ENCODE peak calls at places on chromosomes 2 and 18, in four cellular contexts. B is cardiac muscle cell, H is DND-41, C is pancreas. P is an unnamed sample.
A peak's percentile ranks its signal among the peaks of the same experiment; 100 is the strongest.

GRCh38 chr2:218882463-218882821 is 1.8 kb downstream of the WNT10A start:
- DNase-seq in B (no peak), C (no peak), H (no peak), P (no peak)

GRCh38 chr18:10247402-10248117 is 206.9 kb upstream of the APCDD1 start:
- DNase-seq in C (no peak), H (no peak), B (peak; percentile 65), P (no peak)

GRCh38 chr18:43883886-43884285 is 606.6 kb upstream of the SYT4 start:
- DNase-seq in B (no peak), H (no peak), C (no peak), P (no peak)

GRCh38 chr2:58448065-58448507 is 207.0 kb upstream of the FANCL start:
- DNase-seq in B (peak; percentile 81), H (peak; percentile 61), C (no peak), P (peak; percentile 22)

GRCh38 chr2:75199428-75200011 is at the start of gene TACR1:
- DNase-seq in H (no peak), B (peak; percentile 82), C (peak; percentile 90), P (peak; percentile 35)

GRCh38 chr2:174648896-174649295 is 51.3 kb upstream of the WIPF1 start:
- DNase-seq in B (no peak), H (no peak), C (no peak), P (no peak)

GRCh38 chr2:172457606-172458005 is 30.2 kb downstream of the ITGA6 start:
- DNase-seq in H (peak; percentile 57), C (no peak), B (no peak), P (no peak)

GRCh38 chr2:241412144-241412543 is 56.1 kb downstream of the FARP2 start:
- DNase-seq in H (no peak), C (no peak), B (peak; percentile 91), P (peak; percentile 45)

GRCh38 chr18:31093880-31094279 is 8.3 kb downstream of the DSC2 start:
- DNase-seq in B (no peak), C (no peak), H (no peak), P (no peak)

GRCh38 chr2:239114119-239114581 is 266.3 kb downstream of the TWIST2 start:
- DNase-seq in B (peak; percentile 70), C (peak; percentile 61), H (no peak), P (no peak)

GRCh38 chr2:37920570-37920969 is 4.5 kb upstream of the RMDN2 start:
- DNase-seq in B (peak; percentile 80), H (no peak), C (no peak), P (no peak)

GRCh38 chr2:37923308-37924055 is 1.6 kb upstream of the RMDN2 start:
- DNase-seq in H (no peak), C (no peak), B (no peak), P (no peak)

GRCh38 chr2:37928377-37928776 is 3.3 kb downstream of the RMDN2 start:
- DNase-seq in B (no peak), C (no peak), H (no peak), P (no peak)

GRCh38 chr2:37926635-37927034 is 1.5 kb downstream of the RMDN2 start:
- DNase-seq in C (peak; percentile 17), B (no peak), H (no peak), P (no peak)

GRCh38 chr2:37925063-37925897 is at the start of gene RMDN2:
- DNase-seq in C (peak; percentile 97), H (peak; percentile 79), B (peak; percentile 96), P (peak; percentile 91)
- TF ChIP-seq CTCF in C (no peak), H (no peak), B (no peak), P (no peak)

GRCh38 chr2:105329197-105329554 is 359 bp downstream of the TGFBRAP1 start:
- DNase-seq in C (peak; percentile 54), B (no peak), H (peak; percentile 28), P (no peak)

GRCh38 chr2:105329561-105330495 is at the start of gene TGFBRAP1:
- DNase-seq in C (peak; percentile 73), B (peak; percentile 64), H (peak; percentile 56), P (no peak)

GRCh38 chr2:105330681-105331375 is 1.3 kb upstream of the TGFBRAP1 start:
- DNase-seq in C (no peak), H (no peak), B (no peak), P (no peak)

GRCh38 chr2:105327690-105328089 is 1.8 kb downstream of the TGFBRAP1 start:
- DNase-seq in H (no peak), C (no peak), B (no peak), P (no peak)

DNA sequence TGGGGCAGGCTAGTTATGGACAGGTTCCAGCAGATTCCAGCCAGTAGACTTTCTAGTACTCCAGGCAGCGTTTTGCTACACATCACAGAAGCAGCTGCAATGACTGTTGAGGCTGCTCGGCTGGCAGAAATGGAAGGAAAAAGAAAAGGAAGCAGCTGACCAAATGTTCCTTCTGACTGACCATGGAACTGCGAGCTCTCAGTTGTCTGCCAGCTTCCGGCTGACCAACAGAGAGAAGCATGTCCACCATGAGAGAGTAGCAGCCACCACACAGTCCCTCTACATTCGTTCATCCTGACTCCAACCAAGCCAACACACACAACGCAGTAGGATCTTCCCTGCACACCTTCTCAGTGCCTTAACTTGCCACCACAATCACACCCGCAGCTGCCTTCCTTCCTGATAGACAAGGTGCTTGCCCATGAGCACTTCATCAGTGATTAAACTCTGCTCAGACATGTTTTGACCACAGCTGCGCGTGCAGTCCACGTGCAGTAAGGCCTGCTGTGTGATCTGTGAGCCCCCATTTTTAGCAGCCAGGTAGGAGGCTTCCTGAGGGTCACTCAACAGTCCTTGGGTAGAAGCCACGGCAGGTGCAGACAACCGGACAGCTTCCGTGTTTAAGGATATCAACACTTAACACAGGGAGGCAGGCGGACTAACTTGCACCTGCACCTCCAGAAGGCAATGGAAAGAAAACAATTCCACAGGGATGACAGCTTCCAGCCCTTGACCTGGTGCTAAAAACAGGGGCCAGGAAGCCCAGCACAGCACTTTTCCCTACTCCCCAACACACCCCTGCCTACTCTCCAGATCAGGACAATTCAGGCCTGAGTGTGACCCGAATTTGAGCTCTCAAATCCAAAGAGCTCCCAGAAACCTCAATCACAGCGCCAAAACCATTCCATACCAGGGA is 996 bp downstream of the TGFBRAP1 start:
- DNase-seq in C (no peak), B (peak; percentile 56), H (peak; percentile 37), P (no peak)
- TF ChIP-seq CTCF in C (no peak), B (no peak), H (no peak), P (no peak)

GRCh38 chr2:190785380-190785779 is 95.2 kb upstream of the GLS start:
- DNase-seq in B (no peak), H (no peak), C (no peak), P (no peak)

GRCh38 chr2:190782264-190782663 is 98.4 kb upstream of the GLS start:
- DNase-seq in C (no peak), B (no peak), H (no peak), P (no peak)

GRCh38 chr2:190783513-190784263 is 96.9 kb upstream of the GLS start:
- DNase-seq in B (no peak), C (no peak), H (no peak), P (no peak)

GRCh38 chr2:190780594-190780993 is 100.0 kb upstream of the GLS start:
- DNase-seq in B (no peak), C (no peak), H (no peak), P (no peak)

GRCh38 chr2:190781604-190782198 is 98.9 kb upstream of the GLS start:
- DNase-seq in H (peak; percentile 60), B (peak; percentile 85), C (no peak), P (peak; percentile 50)
- TF ChIP-seq CTCF in H (peak; percentile 52), B (peak; percentile 53), C (peak; percentile 26), P (peak; percentile 79)

GRCh38 chr2:898319-898718 is 52.3 kb upstream of the SNTG2 start:
- DNase-seq in H (peak; percentile 20), B (no peak), C (no peak), P (no peak)
- TF ChIP-seq CTCF in H (peak; percentile 41), B (no peak), C (no peak), P (no peak)

DNA sequence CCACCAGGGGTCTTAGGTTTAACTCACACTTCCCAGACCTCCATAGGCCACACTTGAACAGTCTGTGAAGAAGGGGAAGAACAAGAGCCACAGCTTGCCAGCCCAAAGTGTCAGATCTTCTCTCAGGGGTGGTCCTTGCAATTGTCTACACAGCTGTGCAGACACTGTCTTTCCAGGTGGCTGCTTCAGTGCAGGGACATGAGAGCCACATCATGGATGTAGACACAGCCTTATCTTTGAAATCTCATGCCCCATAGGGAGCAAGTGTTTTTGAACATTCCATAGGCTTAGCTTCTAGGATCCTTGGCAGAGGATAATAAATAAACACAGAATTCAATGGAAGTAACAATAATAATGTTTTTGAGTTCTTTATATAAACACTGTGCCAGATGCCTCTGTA is 6.7 kb downstream of the ZNF407 start:
- DNase-seq in H (no peak), C (no peak), B (no peak), P (no peak)
- TF ChIP-seq CTCF in H (no peak), C (no peak), B (no peak), P (no peak)

DNA sequence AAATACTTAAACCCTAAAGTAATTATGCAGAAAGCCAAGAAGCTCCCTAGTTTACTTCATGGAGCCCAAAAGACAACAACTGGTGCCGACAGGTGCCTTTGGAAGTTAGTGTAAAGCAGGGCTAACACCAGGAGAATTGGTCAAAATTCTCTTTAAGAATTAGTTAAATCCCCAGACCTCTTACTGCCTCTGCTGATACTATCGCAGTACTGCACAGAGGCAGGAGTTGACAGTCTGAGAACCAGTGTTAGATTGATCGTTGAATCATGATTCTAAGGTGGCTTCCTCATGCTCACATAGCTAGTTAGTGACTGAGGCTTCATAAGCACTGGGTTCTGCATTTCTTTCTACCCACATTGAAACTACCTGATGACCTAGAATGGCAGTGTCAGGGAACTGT is 445.0 kb downstream of the XIRP2 start:
- DNase-seq in C (no peak), B (no peak), H (no peak), P (no peak)
- TF ChIP-seq CTCF in C (no peak), B (no peak), H (no peak), P (no peak)

GRCh38 chr2:128260239-128261138 is 58.2 kb downstream of the HS6ST1 start:
- DNase-seq in H (no peak), C (peak; percentile 71), B (peak; percentile 90), P (no peak)
- TF ChIP-seq CTCF in H (no peak), C (no peak), B (peak; percentile 39), P (no peak)

DNA sequence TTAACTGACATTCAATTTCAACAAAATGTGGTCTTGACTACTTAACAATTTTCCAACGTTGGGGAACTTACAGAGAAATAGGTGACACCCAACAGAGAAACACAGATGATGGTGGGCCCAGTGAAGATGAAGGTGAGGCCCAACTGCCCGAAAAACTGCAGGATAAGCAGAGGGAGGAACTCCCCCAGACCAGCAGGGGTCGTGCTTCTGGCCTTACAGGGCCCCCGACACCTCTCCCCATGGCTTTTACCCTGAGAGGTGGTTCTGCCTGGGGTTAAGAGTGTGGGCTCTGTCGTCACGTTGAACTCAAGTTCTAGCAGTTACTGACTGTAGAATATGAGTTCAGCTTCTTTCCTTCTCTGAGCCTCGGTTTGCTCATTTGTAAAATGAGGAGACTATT is 119.5 kb upstream of the SMIM21 start:
- DNase-seq in H (peak; percentile 10), C (no peak), B (no peak), P (no peak)
- TF ChIP-seq CTCF in H (peak; percentile 44), C (no peak), B (no peak), P (no peak)